ENCODE peak calls at places on chromosomes 7 and 10, in five cellular contexts. One of them, this sample, is unnamed.

GRCh38 chr7:135957627-135958026 is 19.5 kb downstream of the MTPN start:
- DNase-seq in posterior cingulate gyrus: no peak
- DNase-seq in activated T-helper 1 cell treated with Interleukin-2 at 50 U/mL for 16 hours: no peak
- DNase-seq in brain microvascular endothelial cell: no peak
- DNase-seq in suprapubic skin: no peak
- DNase-seq in this sample: no peak

GRCh38 chr10:76309744-76310441 is 878.5 kb downstream of the LRMDA start:
- DNase-seq in posterior cingulate gyrus: no peak
- DNase-seq in activated T-helper 1 cell treated with Interleukin-2 at 50 U/mL for 16 hours: no peak
- DNase-seq in brain microvascular endothelial cell: no peak
- DNase-seq in suprapubic skin: no peak
- DNase-seq in this sample: no peak

GRCh38 chr7:150405584-150406310 is 26.6 kb downstream of the ZNF775 start:
- DNase-seq in posterior cingulate gyrus: peak; percentile 45
- DNase-seq in activated T-helper 1 cell treated with Interleukin-2 at 50 U/mL for 16 hours: no peak
- DNase-seq in brain microvascular endothelial cell: peak; percentile 27
- DNase-seq in suprapubic skin: peak; percentile 77
- DNase-seq in this sample: peak; percentile 54

GRCh38 chr7:54773472-54774399 is 14.7 kb upstream of the SEC61G start:
- DNase-seq in posterior cingulate gyrus: peak; percentile 85
- DNase-seq in activated T-helper 1 cell treated with Interleukin-2 at 50 U/mL for 16 hours: peak; percentile 37
- DNase-seq in brain microvascular endothelial cell: peak; percentile 69
- DNase-seq in suprapubic skin: no peak
- DNase-seq in this sample: peak; percentile 71

GRCh38 chr10:111131168-111131799 is 54.5 kb downstream of the ADRA2A start:
- DNase-seq in posterior cingulate gyrus: no peak
- DNase-seq in activated T-helper 1 cell treated with Interleukin-2 at 50 U/mL for 16 hours: no peak
- DNase-seq in brain microvascular endothelial cell: no peak
- DNase-seq in suprapubic skin: no peak
- DNase-seq in this sample: no peak

GRCh38 chr7:101399759-101400158 is 37.1 kb downstream of the COL26A1 start:
- DNase-seq in posterior cingulate gyrus: peak; percentile 21
- DNase-seq in activated T-helper 1 cell treated with Interleukin-2 at 50 U/mL for 16 hours: no peak
- DNase-seq in brain microvascular endothelial cell: no peak
- DNase-seq in suprapubic skin: no peak
- DNase-seq in this sample: no peak

GRCh38 chr7:17247357-17247756 is 51.1 kb upstream of the AHR start:
- DNase-seq in posterior cingulate gyrus: no peak
- DNase-seq in activated T-helper 1 cell treated with Interleukin-2 at 50 U/mL for 16 hours: no peak
- DNase-seq in brain microvascular endothelial cell: no peak
- DNase-seq in suprapubic skin: no peak
- DNase-seq in this sample: no peak

GRCh38 chr10:6843477-6843876 is 263.4 kb upstream of the PRKCQ start:
- DNase-seq in posterior cingulate gyrus: no peak
- DNase-seq in activated T-helper 1 cell treated with Interleukin-2 at 50 U/mL for 16 hours: no peak
- DNase-seq in brain microvascular endothelial cell: no peak
- DNase-seq in suprapubic skin: no peak
- DNase-seq in this sample: no peak

GRCh38 chr7:17558558-17559332 is 260.3 kb downstream of the AHR start:
- DNase-seq in posterior cingulate gyrus: no peak
- DNase-seq in activated T-helper 1 cell treated with Interleukin-2 at 50 U/mL for 16 hours: no peak
- DNase-seq in brain microvascular endothelial cell: no peak
- DNase-seq in suprapubic skin: no peak
- DNase-seq in this sample: no peak

GRCh38 chr10:70613941-70614340 is 11.4 kb upstream of the PRF1 start:
- DNase-seq in posterior cingulate gyrus: no peak
- DNase-seq in activated T-helper 1 cell treated with Interleukin-2 at 50 U/mL for 16 hours: no peak
- DNase-seq in brain microvascular endothelial cell: no peak
- DNase-seq in suprapubic skin: no peak
- DNase-seq in this sample: no peak

GRCh38 chr7:70764004-70764691 is 367.8 kb upstream of the GALNT17 start:
- DNase-seq in posterior cingulate gyrus: no peak
- DNase-seq in activated T-helper 1 cell treated with Interleukin-2 at 50 U/mL for 16 hours: no peak
- DNase-seq in brain microvascular endothelial cell: no peak
- DNase-seq in suprapubic skin: no peak
- DNase-seq in this sample: no peak